ENCODE peak calls at places on chromosome 1, in six cellular contexts. U, I, Y, V, A and D are unnamed samples.

GRCh38 chr1:108045370-108045950 is 80.5 kb upstream of the VAV3 start:
- DNase-seq in U (no peak), I (no peak), Y (peak; percentile 31), V (no peak), A (no peak), D (no peak)

GRCh38 chr1:41833519-41834000 is 85.2 kb downstream of the HIVEP3 start:
- DNase-seq in U (no peak), I (no peak), Y (no peak), V (no peak), A (no peak), D (no peak)

GRCh38 chr1:116832268-116832931 is 77.3 kb upstream of the PTGFRN start:
- DNase-seq in U (no peak), I (no peak), Y (no peak), V (no peak), A (no peak), D (no peak)

GRCh38 chr1:234478481-234479309 is at the start of gene TARBP1:
- DNase-seq in U (peak; percentile 71), I (peak; percentile 72), Y (peak; percentile 53), V (peak; percentile 70), A (peak; percentile 73), D (peak; percentile 80)

GRCh38 chr1:58524353-58524945 is 22.1 kb downstream of the OMA1 start:
- DNase-seq in U (no peak), I (peak; percentile 80), Y (no peak), V (no peak), A (no peak), D (no peak)

GRCh38 chr1:78254517-78254916 is 208.8 kb downstream of the GIPC2 start:
- DNase-seq in U (peak; percentile 96), I (no peak), Y (no peak), V (no peak), A (no peak), D (no peak)

GRCh38 chr1:156344409-156344808 is 6.1 kb downstream of the TSACC start:
- DNase-seq in U (no peak), I (no peak), Y (no peak), V (no peak), A (no peak), D (no peak)

GRCh38 chr1:197911857-197912696 is 5.1 kb upstream of the LHX9 start:
- DNase-seq in U (no peak), I (no peak), Y (no peak), V (no peak), A (no peak), D (peak; percentile 44)

DNA sequence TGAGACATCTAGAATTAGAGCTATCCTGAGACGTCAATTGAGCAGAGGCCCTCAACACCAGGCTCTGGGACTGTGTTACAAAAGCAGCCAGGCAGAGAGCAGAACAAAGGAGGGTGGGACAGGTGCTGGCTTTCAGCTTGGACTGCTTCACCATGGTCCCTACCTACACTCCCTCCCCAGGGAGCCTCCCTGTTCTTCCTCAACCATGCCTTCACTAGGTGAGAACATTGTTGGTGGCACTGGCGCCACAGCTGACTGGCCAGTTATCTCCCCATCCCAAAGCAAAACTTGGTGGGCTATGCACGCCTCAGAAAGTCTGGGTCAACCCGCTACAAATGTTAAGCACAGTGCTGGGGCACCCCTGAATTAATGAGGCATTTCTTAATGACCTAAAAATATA is 87.8 kb downstream of the NMNAT2 start:
- DNase-seq in U (no peak), I (no peak), Y (no peak), V (no peak), A (no peak), D (no peak)
- H3K27me3 ChIP-seq in U (no peaks in the 10 kb centered on the region), I (peaks cover 5% of the 10 kb centered on the region), Y (no peaks in the 10 kb centered on the region), V (no peaks in the 10 kb centered on the region), A (no peaks in the 10 kb centered on the region), D (no peaks in the 10 kb centered on the region)

DNA sequence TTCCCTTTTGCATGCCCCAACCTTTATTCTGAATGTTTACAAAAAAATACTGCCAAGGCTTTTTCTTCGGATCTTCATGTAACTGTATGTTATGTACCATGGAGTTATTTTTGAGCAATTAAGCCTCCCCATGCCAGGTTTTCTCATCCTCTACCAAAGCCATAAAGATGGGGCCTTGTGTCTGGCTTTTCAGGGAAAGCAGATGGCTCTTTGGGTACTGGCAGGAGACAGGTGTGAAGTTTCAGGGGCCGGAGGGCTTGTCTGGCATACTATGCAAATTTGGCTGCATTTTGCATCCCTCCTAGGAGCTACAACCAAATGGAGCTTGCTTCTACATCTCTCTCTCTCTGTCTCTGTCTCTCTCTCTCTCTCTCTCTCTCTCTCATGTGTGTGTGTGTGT is 28.1 kb upstream of the PLXNA2 start:
- DNase-seq in U (no peak), I (no peak), Y (no peak), V (no peak), A (no peak), D (no peak)
- H3K27me3 ChIP-seq in U (peaks cover 100% of the 10 kb centered on the region), I (peaks cover 7% of the 10 kb centered on the region), Y (no peaks in the 10 kb centered on the region), V (no peaks in the 10 kb centered on the region), A (no peaks in the 10 kb centered on the region), D (no peaks in the 10 kb centered on the region)

DNA sequence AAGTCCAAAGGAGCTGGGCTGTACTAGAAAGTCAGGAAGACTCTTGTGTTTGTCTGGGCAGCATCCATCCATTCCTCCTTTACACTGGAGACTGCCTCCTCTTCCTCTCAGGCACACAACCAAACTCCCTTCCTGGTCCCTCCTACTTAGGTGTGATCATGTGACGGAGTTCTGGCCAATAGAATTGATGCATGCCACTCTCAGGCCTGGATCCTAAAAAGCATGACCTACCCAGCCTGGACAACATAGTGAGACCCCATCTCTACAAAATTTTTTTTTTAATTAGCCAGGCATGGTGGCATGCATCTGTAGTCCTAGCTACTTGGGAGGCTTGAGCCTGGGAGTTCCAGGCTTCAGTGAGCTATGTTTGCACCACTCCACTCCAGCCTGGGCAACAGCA is 8.6 kb downstream of the FAM43B start:
- DNase-seq in U (no peak), I (no peak), Y (no peak), V (no peak), A (no peak), D (no peak)
- H3K27me3 ChIP-seq in U (no peaks in the 10 kb centered on the region), I (peaks cover 10% of the 10 kb centered on the region), Y (peaks cover 5% of the 10 kb centered on the region), V (no peaks in the 10 kb centered on the region), A (no peaks in the 10 kb centered on the region), D (no peaks in the 10 kb centered on the region)

GRCh38 chr1:115400426-115400825 is 62.4 kb upstream of the NGF start:
- DNase-seq in U (no peak), I (no peak), Y (no peak), V (no peak), A (no peak), D (no peak)
- H3K27me3 ChIP-seq in U (no peaks in the 10 kb centered on the region), I (peaks cover 2% of the 10 kb centered on the region), Y (no peaks in the 10 kb centered on the region), V (no peaks in the 10 kb centered on the region), A (no peaks in the 10 kb centered on the region), D (no peaks in the 10 kb centered on the region)